ENCODE peak calls at places on chromosomes 2 and 18, in nine cellular contexts. W, S, P, I, T, Y, X, Z and U are unnamed samples. For H3K9me3, the result is how much of the 10 kb centered on the place peaks cover.

GRCh38 chr2:126614529-126615279 is 41.3 kb upstream of the GYPC start:
- DNase-seq in W (no peak), S (no peak), P (peak), I (no peak), T (no peak), Y (no peak), X (no peak), Z (no peak), U (no peak)

GRCh38 chr18:74495581-74496507 is at the start of gene CNDP2:
- DNase-seq in W (peak), S (peak), P (peak), I (peak), T (peak), Y (peak), X (peak), Z (peak), U (peak)

GRCh38 chr2:216761119-216761518 is 65.8 kb upstream of the IGFBP5 start:
- DNase-seq in W (no peak), S (no peak), P (no peak), I (no peak), T (no peak), Y (no peak), X (no peak), Z (no peak), U (no peak)

GRCh38 chr18:27171993-27172392 is 13.1 kb downstream of the CHST9 start:
- DNase-seq in W (no peak), S (no peak), P (no peak), I (no peak), T (no peak), Y (no peak), X (no peak), Z (no peak), U (no peak)

GRCh38 chr2:55111570-55112228 is 61.4 kb upstream of the RTN4 start:
- DNase-seq in W (no peak), S (no peak), P (peak), I (peak), T (peak), Y (peak), X (peak), Z (peak), U (peak)

GRCh38 chr18:57275111-57275510 is 77.2 kb upstream of the ST8SIA3 start:
- DNase-seq in W (no peak), S (no peak), P (no peak), I (no peak), T (no peak), Y (no peak), X (no peak), Z (no peak), U (no peak)

GRCh38 chr18:56770873-56771272 is 119.7 kb downstream of the WDR7 start:
- DNase-seq in W (no peak), S (no peak), P (peak), I (no peak), T (no peak), Y (no peak), X (no peak), Z (no peak), U (no peak)

GRCh38 chr2:176177580-176178270 is 10.7 kb upstream of the HOXD1 start:
- DNase-seq in W (no peak), S (no peak), P (no peak), I (no peak), T (no peak), Y (peak), X (no peak), Z (no peak), U (no peak)

GRCh38 chr2:104919127-104919526 is 65.2 kb downstream of the POU3F3 start:
- DNase-seq in W (no peak), S (no peak), P (no peak), I (no peak), T (no peak), Y (no peak), X (no peak), Z (no peak), U (peak)

GRCh38 chr2:15799432-15799827 is 140.9 kb upstream of the MYCN start:
- DNase-seq in W (no peak), S (no peak), P (no peak), I (no peak), T (no peak), Y (no peak), X (no peak), Z (no peak), U (peak)

GRCh38 chr18:32875625-32876024 is 102.8 kb upstream of the KLHL14 start:
- DNase-seq in W (no peak), S (no peak), P (no peak), I (no peak), T (no peak), Y (no peak), X (no peak), Z (no peak), U (no peak)

GRCh38 chr2:138874251-138874650 is 94.1 kb upstream of the NXPH2 start:
- DNase-seq in W (no peak), S (no peak), P (no peak), I (no peak), T (no peak), Y (no peak), X (no peak), Z (no peak), U (no peak)

GRCh38 chr18:44796505-44797198 is 116.0 kb downstream of the SETBP1 start:
- DNase-seq in W (no peak), S (no peak), P (no peak), I (no peak), T (no peak), Y (no peak), X (no peak), Z (no peak), U (peak)

GRCh38 chr2:70966681-70967080 is 11.7 kb upstream of the ANKRD53 start:
- DNase-seq in W (no peak), S (no peak), P (no peak), I (no peak), T (no peak), Y (no peak), X (no peak), Z (no peak), U (no peak)

GRCh38 chr2:6937582-6937981 is 20.4 kb downstream of the RNF144A start:
- DNase-seq in W (no peak), S (no peak), P (no peak), I (no peak), T (no peak), Y (no peak), X (no peak), Z (no peak), U (no peak)

GRCh38 chr18:8084160-8084559 is 517.0 kb downstream of the PTPRM start:
- DNase-seq in W (no peak), S (no peak), P (peak), I (peak), T (no peak), Y (peak), X (peak), Z (peak), U (peak)

GRCh38 chr2:190996338-190996946 is 17.5 kb downstream of the STAT1 start:
- DNase-seq in W (no peak), S (no peak), P (peak), I (no peak), T (no peak), Y (no peak), X (no peak), Z (peak), U (peak)

GRCh38 chr2:73239776-73240175 is 5.7 kb downstream of the CCT7 start:
- DNase-seq in W (no peak), S (no peak), P (peak), I (no peak), T (no peak), Y (peak), X (no peak), Z (peak), U (no peak)

GRCh38 chr2:237895544-237896506 is 36.4 kb downstream of the RAMP1 start:
- DNase-seq in W (peak), S (no peak), P (no peak), I (peak), T (peak), Y (peak), X (no peak), Z (no peak), U (peak)

GRCh38 chr2:65024149-65024829 is 31.9 kb upstream of the CEP68 start:
- DNase-seq in W (no peak), S (no peak), P (peak), I (no peak), T (no peak), Y (peak), X (no peak), Z (no peak), U (no peak)

GRCh38 chr2:163953390-163953907 is 217.6 kb upstream of the FIGN start:
- DNase-seq in W (no peak), S (no peak), P (no peak), I (no peak), T (no peak), Y (no peak), X (no peak), Z (no peak), U (no peak)

GRCh38 chr2:23563673-23564617 is 179.0 kb downstream of the KLHL29 start:
- DNase-seq in W (peak), S (no peak), P (peak), I (peak), T (no peak), Y (peak), X (peak), Z (no peak), U (no peak)

GRCh38 chr18:70422061-70422965 is 133.5 kb downstream of the SOCS6 start:
- DNase-seq in W (peak), S (no peak), P (peak), I (peak), T (peak), Y (peak), X (peak), Z (peak), U (peak)

GRCh38 chr18:77106331-77106730 is 26.3 kb downstream of the MBP start:
- DNase-seq in W (no peak), S (no peak), P (peak), I (no peak), T (peak), Y (no peak), X (no peak), Z (no peak), U (no peak)

GRCh38 chr18:47677952-47678351 is 252.5 kb downstream of the SMAD2 start:
- DNase-seq in W (no peak), S (no peak), P (no peak), I (no peak), T (no peak), Y (no peak), X (no peak), Z (no peak), U (no peak)

GRCh38 chr2:228533156-228533555 is 351.7 kb upstream of the SPHKAP start:
- DNase-seq in W (no peak), S (no peak), P (no peak), I (no peak), T (no peak), Y (no peak), X (no peak), Z (no peak), U (no peak)
- H3K9me3 ChIP-seq in W (under half), S (under half), P (under half), I (under half), T (under half), Y (under half), X (under half), Z (under half), U (under half)

GRCh38 chr2:74472945-74473258 is 422 bp upstream of the MRPL53 start:
- DNase-seq in W (no peak), S (no peak), P (no peak), I (no peak), T (no peak), Y (no peak), X (no peak), Z (no peak), U (no peak)

GRCh38 chr2:74474481-74474880 is 2.0 kb upstream of the MRPL53 start:
- DNase-seq in W (no peak), S (no peak), P (no peak), I (no peak), T (no peak), Y (no peak), X (no peak), Z (no peak), U (peak)

GRCh38 chr2:74472086-74472944 is at the start of gene MRPL53:
- DNase-seq in W (peak), S (peak), P (peak), I (peak), T (peak), Y (peak), X (peak), Z (peak), U (peak)

GRCh38 chr2:74471332-74472065 is 981 bp downstream of the MRPL53 start:
- DNase-seq in W (no peak), S (no peak), P (peak), I (no peak), T (no peak), Y (no peak), X (no peak), Z (peak), U (no peak)

DNA sequence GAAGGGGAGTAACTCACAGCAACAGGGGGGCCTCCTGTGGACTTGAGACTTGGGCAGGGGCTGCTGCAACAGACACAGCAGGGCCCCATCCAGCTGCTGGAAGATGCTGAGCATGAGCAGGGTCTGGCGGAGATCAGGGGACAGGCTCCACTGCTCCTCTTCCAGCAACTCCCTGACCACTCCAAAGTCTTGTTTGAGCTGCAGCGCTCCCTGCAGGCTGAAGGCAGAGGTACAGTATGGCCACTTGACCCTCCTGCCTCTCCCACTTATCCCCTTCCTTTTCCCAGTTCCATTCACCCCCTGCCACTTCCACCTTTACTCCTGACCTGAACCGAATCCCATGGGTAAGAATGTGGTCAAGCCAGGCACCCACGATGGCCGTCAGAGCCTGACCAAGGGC is 2.4 kb upstream of the MRPL53 start:
- DNase-seq in W (no peak), S (no peak), P (peak), I (no peak), T (no peak), Y (no peak), X (no peak), Z (no peak), U (peak)
- TF ChIP-seq CTCF in W (no peak), S (no peak), P (peak), I (no peak), T (no peak), Y (no peak), X (no peak), Z (no peak), U (no peak)

DNA sequence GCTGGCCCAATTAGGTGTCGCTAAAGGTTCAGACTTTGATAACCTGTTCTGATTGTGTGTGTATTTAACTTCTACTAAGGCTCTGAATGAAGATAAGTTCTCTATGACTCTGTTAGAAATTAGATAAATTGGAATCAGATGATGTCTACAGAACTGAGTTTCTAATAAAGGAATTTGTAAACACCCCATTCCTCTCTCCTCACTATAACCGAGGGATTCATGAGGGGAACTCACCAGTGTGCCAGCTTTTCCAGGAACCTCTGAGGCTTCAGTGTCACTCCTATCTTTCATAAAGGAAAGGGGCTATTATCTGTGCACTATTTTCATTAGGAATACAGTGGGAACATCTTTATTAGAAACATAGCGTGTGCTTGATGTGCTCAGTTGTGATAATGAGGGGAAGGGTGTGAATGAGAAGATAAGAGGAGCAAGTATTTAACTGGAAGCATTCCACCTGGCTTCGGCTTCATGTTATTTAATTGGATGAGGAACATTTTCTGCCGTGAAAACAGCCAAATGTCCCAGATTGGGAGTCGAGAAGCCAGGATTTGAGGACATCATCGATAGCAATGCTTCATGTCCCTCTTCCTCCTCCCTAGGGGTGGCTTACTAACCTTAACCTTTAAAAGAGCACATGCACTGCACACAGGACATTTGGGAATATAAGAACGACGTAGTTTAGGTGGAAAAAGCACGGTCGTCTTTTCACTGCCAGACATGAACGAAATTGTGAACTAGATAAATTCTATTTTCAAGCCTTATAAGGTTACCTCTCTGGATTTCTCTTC is 84.8 kb upstream of the TCF4 start:
- DNase-seq in W (no peak), S (no peak), P (peak), I (no peak), T (no peak), Y (no peak), X (peak), Z (no peak), U (no peak)
- H3K4me3 ChIP-seq in W (no peak), S (no peak), P (no peak), I (no peak), T (no peak), Y (no peak), X (no peak), Z (no peak), U (no peak)

GRCh38 chr2:144253743-144254142 is 266.2 kb downstream of the ZEB2 start:
- DNase-seq in W (no peak), S (no peak), P (no peak), I (no peak), T (no peak), Y (no peak), X (no peak), Z (no peak), U (no peak)
- H3K9me3 ChIP-seq in W (under half), S (under half), P (under half), I (under half), T (under half), Y (under half), X (under half), Z (under half), U (under half)

GRCh38 chr2:145538661-145539319 is 1018.9 kb upstream of the ZEB2 start:
- DNase-seq in W (no peak), S (no peak), P (no peak), I (no peak), T (no peak), Y (no peak), X (no peak), Z (no peak), U (no peak)
- TF ChIP-seq CTCF in W (no peak), S (no peak), P (no peak), I (no peak), T (no peak), Y (no peak), X (no peak), Z (no peak), U (no peak)

GRCh38 chr2:239225456-239225855 is 175.4 kb downstream of the HDAC4 start:
- DNase-seq in W (no peak), S (no peak), P (no peak), I (no peak), T (no peak), Y (no peak), X (no peak), Z (no peak), U (no peak)

GRCh38 chr2:239222346-239223028 is 178.3 kb downstream of the HDAC4 start:
- DNase-seq in W (no peak), S (no peak), P (peak), I (no peak), T (no peak), Y (no peak), X (no peak), Z (peak), U (no peak)

GRCh38 chr2:239223029-239223329 is 177.8 kb downstream of the HDAC4 start:
- DNase-seq in W (no peak), S (no peak), P (peak), I (no peak), T (no peak), Y (no peak), X (no peak), Z (no peak), U (no peak)

GRCh38 chr2:239223330-239224248 is 177.2 kb downstream of the HDAC4 start:
- DNase-seq in W (no peak), S (no peak), P (peak), I (no peak), T (no peak), Y (peak), X (no peak), Z (no peak), U (peak)

GRCh38 chr2:239224249-239224605 is 176.6 kb downstream of the HDAC4 start:
- DNase-seq in W (no peak), S (no peak), P (no peak), I (no peak), T (no peak), Y (no peak), X (no peak), Z (no peak), U (no peak)
- H3K4me3 ChIP-seq in W (no peak), S (peak), P (no peak), I (no peak), T (no peak), Y (no peak), X (no peak), Z (no peak), U (no peak)

GRCh38 chr2:50850290-50850969 is 181.5 kb downstream of the NRXN1 start:
- DNase-seq in W (no peak), S (no peak), P (no peak), I (no peak), T (no peak), Y (no peak), X (no peak), Z (no peak), U (no peak)

GRCh38 chr2:50859110-50859509 is 172.8 kb downstream of the NRXN1 start:
- DNase-seq in W (no peak), S (no peak), P (no peak), I (no peak), T (no peak), Y (no peak), X (no peak), Z (no peak), U (no peak)

GRCh38 chr2:50851891-50852290 is 180.0 kb downstream of the NRXN1 start:
- DNase-seq in W (no peak), S (no peak), P (no peak), I (no peak), T (no peak), Y (no peak), X (no peak), Z (no peak), U (no peak)

GRCh38 chr2:50856112-50856511 is 175.8 kb downstream of the NRXN1 start:
- DNase-seq in W (no peak), S (no peak), P (peak), I (no peak), T (no peak), Y (no peak), X (no peak), Z (no peak), U (no peak)
- H3K9me3 ChIP-seq in W (under half), S (under half), P (under half), I (under half), T (under half), Y (under half), X (under half), Z (under half), U (under half)